ENCODE peak calls at places on chromosomes 13 and 19, in nine cellular contexts. Y is lower lobe of right lung, V is body of pancreas, Z is SK-N-SH, L is fibroblast of lung, F is MM.1S, T is breast epithelium, W is Peyer's patch, R is adrenal gland. C is an unnamed sample.

GRCh38 chr13:42071667-42072419 is 23.4 kb downstream of the DGKH start:
- DNase-seq in Y (no peak), V (no peak), Z (no peak), L (peak; percentile 47), F (no peak), T (no peak), W (no peak), R (no peak), C (no peak)

GRCh38 chr13:39616087-39616694 is 13.2 kb upstream of the LHFPL6 start:
- DNase-seq in Y (no peak), V (peak; percentile 40), Z (peak; percentile 64), L (peak; percentile 47), F (peak; percentile 51), T (no peak), W (no peak), R (peak; percentile 33), C (no peak)

GRCh38 chr13:105336706-105337582 is 1198.5 kb downstream of the EFNB2 start:
- DNase-seq in Y (peak; percentile 45), V (peak; percentile 26), Z (no peak), L (peak; percentile 75), F (no peak), T (no peak), W (no peak), R (peak; percentile 21), C (no peak)

GRCh38 chr13:25468330-25469178 is 96.8 kb downstream of the ATP8A2 start:
- DNase-seq in Y (no peak), V (peak; percentile 30), Z (peak; percentile 94), L (peak; percentile 54), F (no peak), T (no peak), W (no peak), R (no peak), C (no peak)

GRCh38 chr19:58476498-58477015 is 405 bp downstream of the ZNF446 start:
- DNase-seq in Y (no peak), V (no peak), Z (peak; percentile 73), L (peak; percentile 18), F (no peak), T (no peak), W (no peak), R (no peak), C (no peak)

GRCh38 chr19:14385492-14385891 is 4.2 kb downstream of the ADGRE5 start:
- DNase-seq in Y (no peak), V (no peak), Z (no peak), L (no peak), F (no peak), T (no peak), W (no peak), R (no peak), C (no peak)

GRCh38 chr19:19120308-19121156 is 17.7 kb downstream of the TMEM161A start:
- DNase-seq in Y (no peak), V (peak; percentile 34), Z (peak; percentile 81), L (peak; percentile 68), F (no peak), T (no peak), W (peak; percentile 84), R (peak; percentile 73), C (no peak)

GRCh38 chr19:19457691-19458090 is 52.2 kb downstream of the GATAD2A start:
- DNase-seq in Y (peak; percentile 20), V (no peak), Z (no peak), L (no peak), F (no peak), T (no peak), W (peak; percentile 44), R (no peak), C (no peak)

GRCh38 chr13:82850644-82851043 is 1031.6 kb downstream of the SLITRK1 start:
- DNase-seq in Y (no peak), V (no peak), Z (no peak), L (no peak), F (no peak), T (no peak), W (no peak), R (no peak), C (no peak)

GRCh38 chr13:94620286-94620896 is 18.7 kb downstream of the GPR180 start:
- DNase-seq in Y (no peak), V (peak; percentile 25), Z (peak; percentile 49), L (peak; percentile 11), F (peak; percentile 50), T (no peak), W (no peak), R (no peak), C (peak; percentile 61)

GRCh38 chr19:18474366-18474887 is 36.5 kb upstream of the ISYNA1 start:
- DNase-seq in Y (no peak), V (no peak), Z (no peak), L (no peak), F (no peak), T (no peak), W (no peak), R (no peak), C (no peak)

GRCh38 chr13:38685974-38686571 is 804 bp upstream of the FREM2 start:
- DNase-seq in Y (no peak), V (peak; percentile 49), Z (peak; percentile 16), L (peak; percentile 23), F (peak; percentile 46), T (no peak), W (no peak), R (no peak), C (no peak)

GRCh38 chr19:7916137-7916907 is 1.7 kb downstream of the TGFBR3L start:
- DNase-seq in Y (peak; percentile 67), V (no peak), Z (peak; percentile 68), L (no peak), F (peak; percentile 39), T (no peak), W (peak; percentile 69), R (no peak), C (peak; percentile 49)

DNA sequence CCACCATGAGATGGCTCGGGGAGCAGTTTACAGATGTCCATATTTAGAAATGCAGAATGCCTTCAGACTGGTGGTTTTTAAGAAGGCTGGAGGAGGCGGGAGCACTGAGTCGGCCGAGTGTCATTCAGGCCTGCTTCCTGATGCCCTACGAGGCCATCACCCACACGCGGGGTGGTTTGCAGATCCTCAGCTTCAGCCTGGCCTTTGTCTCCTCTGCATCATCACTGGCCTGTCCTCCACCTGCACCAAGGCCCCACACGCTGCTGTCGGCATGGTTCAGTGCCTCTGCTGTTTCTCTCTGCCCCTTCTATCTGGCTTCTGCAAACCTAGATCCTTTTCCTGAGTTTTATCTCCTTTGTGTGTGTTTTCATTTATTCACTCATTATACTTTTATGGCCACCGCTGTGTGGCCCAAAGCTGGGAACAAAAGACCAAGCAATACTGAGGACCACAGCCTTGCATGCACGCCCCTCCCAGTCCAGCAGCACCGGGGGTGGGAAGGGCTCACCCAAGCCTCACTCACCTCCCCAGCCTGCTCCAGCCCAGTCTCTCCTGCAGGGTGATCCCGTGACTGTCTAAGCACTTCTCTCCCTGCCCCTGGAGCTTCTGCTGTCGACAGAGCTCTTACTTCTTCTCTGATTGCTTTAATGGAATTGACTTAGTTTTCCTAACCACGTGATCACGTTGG is 240.8 kb downstream of the TEX29 start:
- DNase-seq in Y (no peak), V (no peak), Z (no peak), L (no peak), F (no peak), T (no peak), W (no peak), R (no peak), C (no peak)
- H3K36me3 ChIP-seq in Y (no peaks in the 10 kb centered on the region), V (no peaks in the 10 kb centered on the region), Z (no peaks in the 10 kb centered on the region), L (no peaks in the 10 kb centered on the region), F (no peaks in the 10 kb centered on the region), T (no peaks in the 10 kb centered on the region), W (no peaks in the 10 kb centered on the region), R (no peaks in the 10 kb centered on the region), C (no peaks in the 10 kb centered on the region)

GRCh38 chr19:38376576-38376975 is 2.2 kb downstream of the PSMD8 start:
- DNase-seq in Y (no peak), V (no peak), Z (no peak), L (no peak), F (no peak), T (no peak), W (no peak), R (no peak), C (no peak)
- H3K36me3 ChIP-seq in Y (peaks cover 51% of the 10 kb centered on the region), V (peaks cover 2% of the 10 kb centered on the region), Z (peaks cover 21% of the 10 kb centered on the region), L (peaks cover 13% of the 10 kb centered on the region), F (no peaks in the 10 kb centered on the region), T (peaks cover 4% of the 10 kb centered on the region), W (no peaks in the 10 kb centered on the region), R (peaks cover 32% of the 10 kb centered on the region), C (peaks cover 38% of the 10 kb centered on the region)

GRCh38 chr19:45691516-45692186 is at the start of gene SNRPD2:
- DNase-seq in Y (peak; percentile 93), V (peak; percentile 94), Z (peak; percentile 88), L (peak; percentile 92), F (peak; percentile 93), T (peak; percentile 93), W (peak; percentile 95), R (peak; percentile 95), C (peak; percentile 92)

GRCh38 chr19:45682908-45683307 is 8.8 kb downstream of the SNRPD2 start:
- DNase-seq in Y (no peak), V (no peak), Z (no peak), L (no peak), F (no peak), T (no peak), W (no peak), R (no peak), C (no peak)

GRCh38 chr19:45692187-45693111 is at the start of gene QPCTL:
- DNase-seq in Y (peak; percentile 98), V (peak; percentile 99), Z (peak; percentile 92), L (peak; percentile 100), F (peak; percentile 99), T (peak; percentile 98), W (peak; percentile 97), R (peak; percentile 99), C (peak; percentile 95)

GRCh38 chr19:45682117-45682516 is 9.6 kb downstream of the SNRPD2 start:
- DNase-seq in Y (no peak), V (no peak), Z (no peak), L (no peak), F (no peak), T (no peak), W (no peak), R (no peak), C (no peak)

GRCh38 chr19:45687599-45687998 is 4.2 kb downstream of the SNRPD2 start:
- DNase-seq in Y (no peak), V (no peak), Z (no peak), L (no peak), F (no peak), T (no peak), W (no peak), R (no peak), C (no peak)
- H3K36me3 ChIP-seq in Y (peaks cover 44% of the 10 kb centered on the region), V (peaks cover 8% of the 10 kb centered on the region), Z (peaks cover 38% of the 10 kb centered on the region), L (peaks cover 14% of the 10 kb centered on the region), F (peaks cover 9% of the 10 kb centered on the region), T (no peaks in the 10 kb centered on the region), W (no peaks in the 10 kb centered on the region), R (peaks cover 37% of the 10 kb centered on the region), C (peaks cover 40% of the 10 kb centered on the region)

GRCh38 chr19:4493929-4494690 is 22.0 kb downstream of the HDGFL2 start:
- DNase-seq in Y (no peak), V (no peak), Z (no peak), L (no peak), F (no peak), T (no peak), W (no peak), R (no peak), C (no peak)

GRCh38 chr19:4492337-4493103 is 20.4 kb downstream of the HDGFL2 start:
- DNase-seq in Y (no peak), V (no peak), Z (no peak), L (no peak), F (no peak), T (no peak), W (no peak), R (no peak), C (no peak)

GRCh38 chr19:4494691-4495064 is 22.6 kb downstream of the HDGFL2 start:
- DNase-seq in Y (no peak), V (no peak), Z (no peak), L (no peak), F (no peak), T (no peak), W (no peak), R (no peak), C (no peak)

GRCh38 chr19:4495471-4495870 is 22.8 kb downstream of the PLIN4 start:
- DNase-seq in Y (no peak), V (peak; percentile 21), Z (no peak), L (no peak), F (no peak), T (no peak), W (peak; percentile 65), R (no peak), C (no peak)

GRCh38 chr19:4493104-4493928 is 21.2 kb downstream of the HDGFL2 start:
- DNase-seq in Y (no peak), V (no peak), Z (no peak), L (no peak), F (no peak), T (no peak), W (no peak), R (no peak), C (no peak)
- H3K36me3 ChIP-seq in Y (peaks cover 87% of the 10 kb centered on the region), V (peaks cover 9% of the 10 kb centered on the region), Z (peaks cover 18% of the 10 kb centered on the region), L (peaks cover 37% of the 10 kb centered on the region), F (no peaks in the 10 kb centered on the region), T (no peaks in the 10 kb centered on the region), W (no peaks in the 10 kb centered on the region), R (peaks cover 81% of the 10 kb centered on the region), C (peaks cover 34% of the 10 kb centered on the region)

C was measured in CD4-positive, CD25-positive, alpha-beta regulatory T cell.